ENCODE peak calls at places on chromosomes 4 and X, in four cellular contexts. B, G, K and E are unnamed samples.

GRCh38 chrX:68571292-68572256 is 72.7 kb downstream of the YIPF6 start:
- DNase-seq in G (no peak), K (no peak), B (no peak), E (peak)

GRCh38 chrX:52346462-52347165 is 22.2 kb upstream of the XAGE2 start:
- DNase-seq in B (no peak), K (no peak), G (no peak), E (peak)

GRCh38 chr4:87806520-87806919 is 7.2 kb downstream of the IBSP start:
- DNase-seq in G (no peak), K (no peak), B (no peak), E (peak)

GRCh38 chr4:153084939-153085630 is 119.2 kb upstream of the TRIM2 start:
- DNase-seq in K (peak), G (peak), B (no peak), E (peak)

GRCh38 chr4:109368661-109369060 is 65.0 kb upstream of the SEC24B start:
- DNase-seq in K (no peak), B (no peak), G (no peak), E (no peak)

GRCh38 chrX:132037479-132037993 is 14.4 kb downstream of the STK26 start:
- DNase-seq in B (no peak), G (no peak), K (no peak), E (no peak)

GRCh38 chr4:27861381-27861787 is 1000.7 kb downstream of the STIM2 start:
- DNase-seq in K (no peak), G (peak), B (no peak), E (peak)

GRCh38 chrX:70354726-70355125 is 64.8 kb downstream of the KIF4A start:
- DNase-seq in B (no peak), G (no peak), K (no peak), E (no peak)

GRCh38 chrX:30713061-30713525 is 59.9 kb downstream of the GK start:
- DNase-seq in G (peak), B (no peak), K (peak), E (peak)

GRCh38 chr4:153181293-153182080 is 22.8 kb upstream of the TRIM2 start:
- DNase-seq in G (no peak), K (no peak), B (no peak), E (peak)

GRCh38 chr4:6123976-6124375 is 76.4 kb downstream of the JAKMIP1 start:
- DNase-seq in B (no peak), K (no peak), G (no peak), E (no peak)

GRCh38 chrX:56963377-56963776 is 32.0 kb downstream of the SPIN3 start:
- DNase-seq in B (no peak), K (no peak), G (no peak), E (no peak)

GRCh38 chrX:25049347-25049746 is 33.6 kb upstream of the ARX start:
- DNase-seq in K (no peak), B (no peak), G (no peak), E (peak)

GRCh38 chr4:100977274-100977673 is 370.1 kb downstream of the PPP3CA start:
- DNase-seq in K (no peak), G (no peak), B (no peak), E (no peak)

GRCh38 chr4:169582706-169583105 is 29.7 kb downstream of the NEK1 start:
- DNase-seq in G (no peak), K (no peak), B (no peak), E (peak)

GRCh38 chrX:66633541-66633940 is 5.3 kb downstream of the EDA2R start:
- DNase-seq in G (no peak), B (no peak), K (no peak), E (peak)

GRCh38 chr4:32025840-32026459 is 1305.8 kb downstream of the PCDH7 start:
- DNase-seq in B (no peak), G (no peak), K (no peak), E (peak)

GRCh38 chr4:89410687-89411086 is 103.1 kb upstream of the GPRIN3 start:
- DNase-seq in G (no peak), B (no peak), K (no peak), E (peak)

GRCh38 chr4:103097112-103097511 is 2.5 kb downstream of the BDH2 start:
- DNase-seq in B (no peak), G (no peak), K (no peak), E (no peak)

GRCh38 chr4:55036405-55036804 is 89.0 kb downstream of the KDR start:
- DNase-seq in G (no peak), K (no peak), B (no peak), E (no peak)

GRCh38 chr4:89316187-89316586 is 8.6 kb upstream of the GPRIN3 start:
- DNase-seq in B (no peak), K (no peak), G (no peak), E (no peak)

GRCh38 chrX:68083510-68083909 is 349.8 kb downstream of the OPHN1 start:
- DNase-seq in G (no peak), K (no peak), B (no peak), E (no peak)

GRCh38 chrX:153685179-153685536 is 2.6 kb upstream of the SLC6A8 start:
- DNase-seq in B (no peak), G (peak), K (no peak), E (no peak)

GRCh38 chr4:160675550-160675949 is 1488.2 kb downstream of the FSTL5 start:
- DNase-seq in G (no peak), B (no peak), K (no peak), E (no peak)

DNA sequence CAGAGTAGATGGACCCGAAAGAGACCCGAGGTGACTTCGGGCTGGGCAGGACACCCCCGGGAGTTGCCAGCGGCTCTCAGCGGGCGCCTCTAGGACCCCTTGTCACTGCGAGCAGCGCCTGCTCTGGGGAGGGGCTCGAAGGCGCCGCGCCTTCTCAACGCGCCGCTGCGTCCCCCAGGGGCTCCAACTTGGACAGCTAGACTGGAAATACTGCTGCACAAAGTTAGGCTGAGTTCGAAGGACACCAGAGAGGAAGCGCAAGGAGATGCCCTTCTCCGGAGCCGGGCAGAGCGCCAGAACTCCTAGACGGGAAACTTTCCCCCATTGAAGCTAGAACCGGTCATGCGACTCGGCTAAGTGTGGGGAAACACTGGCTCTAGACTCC is 493 bp upstream of the KCNIP4 start:
- DNase-seq in K (no peak), B (no peak), G (no peak), E (peak)
- H3K4me3 ChIP-seq in K (peak), B (no peak), G (peak), E (no peak)

GRCh38 chr4:183287677-183288076 is 32.4 kb downstream of the CLDN22 start:
- DNase-seq in K (no peak), G (no peak), B (no peak), E (no peak)
- TF ChIP-seq CTCF in K (no peak), G (no peak), B (no peak), E (no peak)

GRCh38 chr4:3789587-3789986 is 23.4 kb downstream of the ADRA2C start:
- DNase-seq in K (no peak), G (no peak), B (no peak), E (no peak)
- H3K4me3 ChIP-seq in K (no peak), G (no peak), B (no peak), E (no peak)

GRCh38 chrX:19121898-19122640 is at the start of gene ADGRG2:
- DNase-seq in G (peak), K (peak), B (no peak), E (peak)
- TF ChIP-seq CTCF in G (no peak), K (peak), B (no peak), E (peak)

GRCh38 chr4:111014537-111014936 is 391.7 kb upstream of the PITX2 start:
- DNase-seq in B (no peak), G (no peak), K (no peak), E (no peak)
- H3K4me3 ChIP-seq in B (no peak), G (no peak), K (no peak), E (no peak)